ENCODE peak calls at places on chromosome 6, in nine cellular contexts. C, W, B, Q, G, L, A, T and S are unnamed samples.

GRCh38 chr6:32666420-32667300 is at the start of gene HLA-DQB1:
- DNase-seq in T (no peak), W (peak), A (peak), G (peak), B (no peak), C (no peak), L (no peak), Q (peak), S (no peak)

GRCh38 chr6:161303628-161304340 is 29.9 kb upstream of the AGPAT4 start:
- DNase-seq in A (no peak), T (no peak), C (no peak), B (no peak), G (no peak), L (no peak), Q (no peak), W (no peak), S (no peak)

GRCh38 chr6:8441452-8441851 is 6.1 kb upstream of the SLC35B3 start:
- DNase-seq in B (no peak), T (no peak), Q (no peak), W (no peak), A (no peak), L (no peak), C (no peak), G (no peak), S (no peak)

GRCh38 chr6:169320013-169320412 is 66.4 kb upstream of the THBS2 start:
- DNase-seq in Q (no peak), W (no peak), G (no peak), A (no peak), C (no peak), B (no peak), L (no peak), T (no peak), S (peak)

GRCh38 chr6:89368107-89368506 is 15.6 kb upstream of the UBE2J1 start:
- DNase-seq in C (peak), T (no peak), Q (peak), A (peak), G (peak), W (no peak), B (peak), L (peak), S (no peak)

GRCh38 chr6:71482742-71483141 is 194.1 kb downstream of the OGFRL1 start:
- DNase-seq in L (no peak), Q (no peak), W (no peak), G (peak), B (no peak), A (no peak), T (no peak), C (no peak), S (no peak)

GRCh38 chr6:124854338-124854922 is 107.8 kb upstream of the RNF217 start:
- DNase-seq in G (no peak), Q (no peak), A (no peak), W (no peak), B (no peak), T (no peak), C (no peak), L (no peak), S (no peak)

GRCh38 chr6:112881027-112881426 is 533.9 kb downstream of the RFPL4B start:
- DNase-seq in T (peak), A (no peak), B (no peak), G (peak), L (no peak), C (no peak), Q (no peak), W (no peak), S (no peak)

GRCh38 chr6:140105857-140106256 is 731.4 kb upstream of the CITED2 start:
- DNase-seq in A (peak), G (peak), C (no peak), Q (peak), B (no peak), L (no peak), T (no peak), W (no peak), S (no peak)

GRCh38 chr6:11197175-11197535 is 35.3 kb downstream of the NEDD9 start:
- DNase-seq in A (no peak), C (no peak), L (no peak), Q (no peak), B (no peak), W (no peak), T (peak), G (no peak), S (no peak)

GRCh38 chr6:117533775-117534174 is 51.3 kb downstream of the DCBLD1 start:
- DNase-seq in W (no peak), B (no peak), L (no peak), T (no peak), Q (no peak), A (no peak), G (no peak), C (no peak), S (no peak)

GRCh38 chr6:13492357-13492756 is 5.0 kb upstream of the GFOD1 start:
- DNase-seq in C (no peak), T (no peak), G (no peak), L (no peak), B (no peak), W (no peak), Q (no peak), A (no peak), S (no peak)

GRCh38 chr6:75207211-75207984 is 1.5 kb upstream of the COL12A1 start:
- DNase-seq in G (no peak), T (no peak), W (no peak), L (peak), Q (peak), A (no peak), C (peak), B (no peak), S (no peak)

GRCh38 chr6:27505209-27506027 is 32.5 kb upstream of the ZNF184 start:
- DNase-seq in Q (peak), L (peak), B (no peak), A (peak), T (no peak), C (no peak), W (peak), G (peak), S (no peak)

GRCh38 chr6:117495425-117495824 is 13.0 kb downstream of the DCBLD1 start:
- DNase-seq in Q (no peak), G (no peak), A (no peak), B (no peak), W (no peak), C (no peak), L (no peak), T (no peak), S (no peak)

GRCh38 chr6:146598785-146599405 is at the start of gene ADGB:
- DNase-seq in Q (peak), A (peak), L (peak), T (peak), W (no peak), C (peak), B (peak), G (peak), S (peak)

GRCh38 chr6:112253505-112253841 is 894 bp downstream of the LAMA4 start:
- DNase-seq in G (no peak), B (no peak), T (no peak), A (no peak), C (no peak), L (no peak), Q (peak), W (no peak), S (no peak)

GRCh38 chr6:90121982-90122381 is 174.7 kb downstream of the BACH2 start:
- DNase-seq in Q (no peak), B (no peak), W (no peak), T (no peak), L (no peak), C (peak), A (no peak), G (peak), S (peak)

GRCh38 chr6:75775219-75775618 is 26.2 kb downstream of the MYO6 start:
- DNase-seq in G (no peak), T (no peak), A (no peak), Q (no peak), L (no peak), B (no peak), C (no peak), W (no peak), S (no peak)

GRCh38 chr6:149489967-149490366 is 5.2 kb upstream of the ZC3H12D start:
- DNase-seq in L (no peak), W (no peak), G (no peak), Q (no peak), C (no peak), A (no peak), T (no peak), B (no peak), S (no peak)

GRCh38 chr6:170108456-170108855 is 182.4 kb downstream of the DLL1 start:
- DNase-seq in L (peak), G (no peak), Q (no peak), A (no peak), C (no peak), T (no peak), B (peak), W (no peak), S (no peak)

GRCh38 chr6:125310994-125311649 is 9.4 kb upstream of the HDDC2 start:
- DNase-seq in T (peak), Q (peak), W (no peak), B (no peak), C (no peak), L (no peak), G (peak), A (peak), S (no peak)

GRCh38 chr6:26312096-26312463 is 52.9 kb upstream of the BTN3A2 start:
- DNase-seq in A (no peak), L (no peak), Q (no peak), C (no peak), T (no peak), B (no peak), W (no peak), G (no peak), S (no peak)

GRCh38 chr6:56520218-56520617 is 122.5 kb downstream of the DST start:
- DNase-seq in C (no peak), L (no peak), W (no peak), B (no peak), Q (no peak), A (no peak), G (no peak), T (no peak), S (no peak)

GRCh38 chr6:11536795-11537194 is 754 bp upstream of the TMEM170B start:
- DNase-seq in Q (peak), B (no peak), L (peak), A (peak), C (no peak), T (no peak), G (peak), W (no peak), S (no peak)

DNA sequence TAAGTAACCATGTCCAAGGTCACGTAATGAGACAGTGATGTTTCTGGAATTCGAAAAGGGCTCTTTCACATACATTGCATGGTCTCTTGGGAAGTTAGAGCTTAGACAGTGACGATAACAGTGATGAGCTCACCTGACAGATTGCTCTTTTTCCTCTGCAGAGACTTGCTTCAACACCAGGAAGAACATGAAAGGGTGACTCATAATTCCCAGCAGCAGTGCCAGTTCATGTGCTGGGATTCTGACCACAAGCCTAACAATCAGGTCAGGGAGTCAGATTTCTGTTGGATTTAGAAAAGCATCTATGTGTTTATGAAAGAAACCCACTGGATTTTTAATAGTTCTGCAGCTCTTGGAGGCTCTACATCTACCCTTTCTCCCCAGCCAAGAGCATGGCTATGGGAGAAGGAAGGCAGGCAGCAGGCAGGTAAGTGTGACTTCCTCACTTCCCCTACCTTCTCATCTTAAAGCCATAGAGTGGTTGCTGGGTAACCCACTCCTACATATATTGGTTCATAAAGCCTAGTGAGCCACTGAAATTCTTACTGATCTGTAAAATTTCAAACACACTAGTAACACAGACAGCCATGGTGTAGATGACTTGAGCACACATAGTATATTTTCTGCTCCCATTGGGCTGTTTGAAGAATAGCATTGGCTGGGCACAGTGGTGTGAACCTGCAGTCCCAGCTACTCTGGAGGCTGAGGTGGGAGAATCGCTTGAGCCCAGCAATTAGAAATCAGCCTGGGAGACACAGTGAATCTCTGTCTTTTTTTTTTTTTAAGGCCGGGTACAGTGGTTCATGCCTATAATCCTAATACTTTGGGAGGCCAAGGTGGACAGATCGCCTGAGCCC is 44.4 kb upstream of the LOC128125822 start:
- DNase-seq in A (peak), B (no peak), C (peak), Q (no peak), T (peak), G (no peak), W (no peak), L (no peak), S (no peak)
- H3K4me3 ChIP-seq in A (no peak), B (no peak), C (peak), Q (no peak), T (no peak), G (no peak), W (no peak), L (no peak), S (no peak)

DNA sequence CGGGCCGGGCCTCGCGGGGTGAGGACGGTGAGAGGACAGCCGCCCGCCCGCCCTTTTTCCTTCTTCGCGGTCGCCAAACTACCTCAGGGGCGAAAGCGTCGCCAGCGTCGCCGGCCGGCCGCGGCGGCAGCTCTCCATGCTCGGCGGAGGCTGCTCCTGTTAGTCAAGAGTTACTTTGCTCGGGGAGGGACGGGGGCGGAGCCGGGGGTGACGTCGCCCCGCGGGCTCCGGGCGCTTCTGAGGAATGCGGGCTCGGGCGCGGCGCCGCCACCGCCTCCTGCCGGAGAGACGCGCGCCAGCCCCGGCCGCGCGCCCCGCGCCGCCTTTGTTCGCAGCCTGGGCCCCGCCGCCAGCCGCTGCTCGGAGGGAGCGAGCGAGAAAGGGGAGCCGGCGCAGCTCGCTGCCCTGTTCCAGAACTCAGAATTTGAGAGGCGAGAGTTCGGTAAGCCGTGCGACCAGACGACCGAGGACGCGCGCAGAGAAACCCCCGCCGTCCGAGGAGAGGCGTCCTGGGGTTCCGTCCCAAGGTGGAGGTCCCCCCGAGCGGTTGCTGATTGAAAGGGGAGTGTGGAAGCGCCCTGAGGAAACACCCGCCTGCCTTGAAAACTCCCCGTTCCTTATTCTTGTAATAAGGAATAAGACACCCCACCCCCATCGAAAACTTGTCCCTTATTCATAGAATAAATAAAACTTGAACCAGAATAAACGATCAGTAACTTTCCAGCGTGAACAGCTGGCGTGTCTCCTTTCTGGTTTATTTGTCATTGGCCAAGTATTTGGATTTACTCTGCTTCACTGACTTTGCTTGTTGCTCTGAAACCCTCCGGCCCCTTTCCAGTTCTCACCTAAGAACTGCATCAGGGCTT is at the start of gene PTPRK:
- DNase-seq in L (peak), B (peak), G (peak), C (peak), Q (peak), T (peak), W (no peak), A (peak), S (peak)
- TF ChIP-seq CTCF in L (peak), B (peak), G (peak), C (peak), Q (peak), T (peak), W (peak), A (peak), S (peak)

GRCh38 chr6:35392773-35393672 is 50.7 kb downstream of the PPARD start:
- DNase-seq in Q (no peak), W (no peak), C (no peak), B (no peak), T (no peak), L (peak), A (no peak), G (no peak), S (no peak)
- H3K4me3 ChIP-seq in Q (no peak), W (no peak), C (no peak), B (no peak), T (no peak), L (no peak), A (no peak), G (no peak), S (no peak)

GRCh38 chr6:3748208-3748701 is 3.3 kb downstream of the PXDC1 start:
- DNase-seq in B (peak), T (no peak), A (peak), W (no peak), G (peak), Q (peak), C (peak), L (peak), S (peak)
- TF ChIP-seq CTCF in B (peak), T (peak), A (peak), W (peak), G (peak), Q (peak), C (peak), L (no peak), S (peak)

GRCh38 chr6:159169193-159169555 is at the start of gene FNDC1:
- DNase-seq in C (peak), W (no peak), B (no peak), G (peak), L (peak), Q (peak), T (no peak), A (peak), S (no peak)

GRCh38 chr6:159169557-159170332 is 545 bp downstream of the FNDC1 start:
- DNase-seq in A (no peak), C (peak), W (no peak), Q (peak), G (no peak), B (no peak), L (peak), T (no peak), S (peak)

GRCh38 chr6:159170999-159171712 is 2.0 kb downstream of the FNDC1 start:
- DNase-seq in B (no peak), W (no peak), C (peak), T (peak), A (no peak), L (no peak), G (no peak), Q (no peak), S (no peak)

GRCh38 chr6:159168536-159169192 is 536 bp upstream of the FNDC1 start:
- DNase-seq in W (no peak), C (peak), G (no peak), A (peak), Q (peak), B (no peak), L (peak), T (no peak), S (peak)

DNA sequence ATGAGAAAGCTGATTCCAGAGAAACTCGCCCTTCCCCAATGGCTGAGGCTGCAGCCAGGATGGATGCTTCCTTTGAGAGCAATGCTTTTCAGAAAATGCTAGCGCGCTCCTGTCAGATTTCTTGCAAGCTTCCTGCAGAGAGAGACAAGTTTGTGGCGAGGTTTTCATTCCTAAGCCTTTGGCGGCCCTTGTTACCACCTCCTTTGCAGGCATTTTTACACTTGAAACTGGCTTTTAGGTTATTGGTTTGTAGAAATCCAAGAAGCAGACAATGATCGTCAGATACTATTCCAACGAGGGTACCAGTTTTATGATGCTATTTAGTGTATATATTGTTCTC is 1.1 kb downstream of the FNDC1 start:
- DNase-seq in C (no peak), A (no peak), Q (no peak), G (no peak), B (no peak), L (no peak), W (no peak), T (no peak), S (no peak)
- H3K4me3 ChIP-seq in C (peak), A (no peak), Q (peak), G (no peak), B (peak), L (no peak), W (no peak), T (no peak), S (peak)

DNA sequence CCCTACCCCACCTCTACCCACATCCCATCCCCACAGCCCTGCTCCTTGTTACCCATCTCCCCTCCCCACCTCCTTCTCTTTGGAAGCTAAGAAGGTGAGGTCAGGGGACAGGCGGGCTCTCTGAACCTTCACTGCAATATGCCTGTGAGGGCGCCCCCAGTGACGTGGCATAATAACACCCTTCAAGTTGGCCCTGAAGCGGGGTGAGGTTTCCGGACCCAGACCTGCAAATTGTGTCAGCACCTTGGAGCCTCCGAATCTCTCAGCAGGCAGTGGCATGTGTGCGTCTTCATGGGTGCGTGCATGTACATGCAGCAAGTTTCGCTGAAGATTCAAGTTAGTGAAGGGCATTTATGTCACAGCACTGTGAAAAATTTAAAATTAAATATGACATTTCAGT is 114.6 kb downstream of the SOBP start:
- DNase-seq in Q (peak), C (no peak), T (no peak), G (no peak), W (no peak), L (no peak), B (no peak), A (no peak), S (no peak)
- TF ChIP-seq CTCF in Q (peak), C (no peak), T (no peak), G (no peak), W (no peak), L (no peak), B (no peak), A (no peak), S (no peak)

DNA sequence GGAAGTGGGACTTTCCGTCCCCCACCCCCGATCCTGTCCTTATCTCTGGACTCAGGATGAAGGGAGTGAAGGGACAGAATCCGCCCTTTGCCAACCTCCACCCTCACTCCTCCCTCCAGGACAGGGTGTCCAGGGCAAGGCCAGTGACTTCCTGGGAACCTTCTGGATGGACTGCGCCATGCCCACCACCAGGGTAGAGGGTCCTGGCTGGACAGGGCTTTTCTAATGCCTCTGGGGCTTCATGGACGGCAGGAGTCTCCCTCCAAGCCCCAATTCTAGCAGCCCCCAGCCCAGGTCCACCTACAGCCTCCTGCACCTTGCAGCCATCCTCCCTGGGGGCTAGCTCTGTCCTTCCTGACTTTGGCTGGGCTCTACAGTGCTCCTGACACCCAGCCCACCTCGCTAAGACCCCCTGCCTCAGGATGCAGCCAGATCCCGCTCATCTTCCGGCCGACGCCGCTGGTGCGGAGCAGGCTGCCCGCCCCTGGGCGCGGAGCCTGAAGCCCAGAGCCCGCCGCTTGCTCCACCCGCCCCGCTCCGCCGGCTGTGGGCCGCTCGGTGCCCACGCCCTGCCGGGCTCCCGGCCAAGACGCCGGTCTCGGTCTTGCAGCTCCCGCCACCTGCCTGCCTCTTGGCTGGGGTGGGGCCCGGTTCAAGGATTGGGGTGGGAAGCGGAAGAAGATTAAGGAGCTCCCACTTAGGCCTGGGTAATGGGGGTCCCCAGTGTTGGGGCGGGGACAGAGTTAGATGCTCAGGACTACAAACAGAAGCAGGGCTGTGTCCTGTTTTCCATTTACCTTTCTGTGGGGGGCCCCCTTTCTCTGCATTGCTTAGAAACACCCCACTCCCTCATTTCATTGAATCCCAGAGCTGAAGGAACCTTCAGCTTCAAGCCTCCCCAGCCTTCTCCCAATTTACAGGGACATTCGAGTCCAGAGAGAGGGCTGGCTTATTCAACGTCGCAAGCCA is 72.8 kb downstream of the MDGA1 start:
- DNase-seq in G (no peak), L (peak), C (peak), T (no peak), A (peak), Q (peak), B (no peak), W (no peak), S (no peak)
- H3K4me3 ChIP-seq in G (no peak), L (no peak), C (peak), T (no peak), A (no peak), Q (no peak), B (peak), W (no peak), S (peak)